ENCODE peak calls at places on chromosomes 11 and 22, in nine cellular contexts. Q is Right ventricle myocardium superior; O is CD4-positive, alpha-beta T cell; T is esophagus mucosa; C is activated CD4-positive, alpha-beta T cell treated with anti-CD3 and anti-CD28 coated beads for 36 hours; D is gastroesophageal sphincter; S is psoas muscle; B is activated T-cell treated with anti-CD3 and anti-CD28 coated beads, Interleukin-2, amount 50 U/mL, for 4 hours; W is stimulated activated naive B cell treated with anti-CD40 and anti-IgM and Interleukin-4, amounts not matched to agents 10 μg/mL and 1 μg/mL and 100 μg/mL, for 72 hours. M is an unnamed sample.
A peak's percentile ranks its signal among the peaks of the same experiment; 100 is the strongest.

GRCh38 chr11:130427581-130428211 is 713 bp downstream of the ADAMTS8 start:
- ATAC-seq in Q (peak; percentile 23), O (no peak), T (no peak), C (no peak), D (peak; percentile 43), S (peak; percentile 40), B (peak; percentile 23), W (no peak), M (no peak)

GRCh38 chr22:31829505-31829904 is 75.7 kb downstream of the DEPDC5 start:
- ATAC-seq in Q (no peak), O (no peak), T (peak; percentile 79), C (peak; percentile 98), D (no peak), S (peak; percentile 86), B (peak; percentile 100), W (peak; percentile 63), M (peak; percentile 97)

GRCh38 chr11:76269661-76270322 is 63.5 kb upstream of the WNT11 start:
- ATAC-seq in Q (peak; percentile 28), O (no peak), T (no peak), C (no peak), D (no peak), S (peak; percentile 29), B (no peak), W (no peak), M (no peak)

GRCh38 chr22:43681724-43682360 is 130.3 kb downstream of the EFCAB6 start:
- ATAC-seq in Q (no peak), O (no peak), T (no peak), C (no peak), D (no peak), S (no peak), B (no peak), W (no peak), M (no peak)

GRCh38 chr11:27934830-27935145 is 173.2 kb downstream of the KIF18A start:
- ATAC-seq in Q (no peak), O (no peak), T (peak; percentile 52), C (no peak), D (no peak), S (no peak), B (no peak), W (no peak), M (no peak)

GRCh38 chr11:113698515-113698914 is 7.6 kb downstream of the TMPRSS5 start:
- ATAC-seq in Q (peak; percentile 80), O (no peak), T (peak; percentile 11), C (no peak), D (no peak), S (peak; percentile 40), B (no peak), W (no peak), M (no peak)

GRCh38 chr11:115776916-115777315 is 272.7 kb upstream of the CADM1 start:
- ATAC-seq in Q (peak; percentile 66), O (no peak), T (no peak), C (no peak), D (no peak), S (no peak), B (no peak), W (no peak), M (no peak)

GRCh38 chr11:57647960-57648776 is 1.5 kb downstream of the YPEL4 start:
- ATAC-seq in Q (no peak), O (no peak), T (peak; percentile 7), C (no peak), D (no peak), S (no peak), B (no peak), W (peak; percentile 5), M (no peak)

GRCh38 chr22:29096736-29097669 is 24.2 kb downstream of the KREMEN1 start:
- ATAC-seq in Q (peak; percentile 77), O (no peak), T (no peak), C (no peak), D (no peak), S (peak; percentile 63), B (no peak), W (no peak), M (no peak)

GRCh38 chr11:21511835-21512440 is 680.9 kb upstream of the ANO5 start:
- ATAC-seq in Q (no peak), O (no peak), T (peak; percentile 98), C (peak; percentile 49), D (no peak), S (no peak), B (no peak), W (peak; percentile 75), M (no peak)

GRCh38 chr11:27011560-27012253 is 17.8 kb downstream of the FIBIN start:
- ATAC-seq in Q (no peak), O (no peak), T (no peak), C (no peak), D (no peak), S (no peak), B (no peak), W (no peak), M (no peak)

GRCh38 chr11:71372693-71373657 is 75.2 kb downstream of the DHCR7 start:
- ATAC-seq in Q (no peak), O (no peak), T (no peak), C (no peak), D (no peak), S (no peak), B (no peak), W (peak; percentile 8), M (no peak)

GRCh38 chr11:44072757-44073658 is 6.9 kb downstream of the ACCS start:
- ATAC-seq in Q (no peak), O (no peak), T (no peak), C (no peak), D (no peak), S (no peak), B (no peak), W (no peak), M (no peak)

GRCh38 chr11:15920856-15921629 is 435.3 kb downstream of the SOX6 start:
- ATAC-seq in Q (peak; percentile 92), O (no peak), T (no peak), C (no peak), D (no peak), S (no peak), B (no peak), W (no peak), M (no peak)

GRCh38 chr11:128375941-128376340 is 211.4 kb downstream of the ETS1 start:
- ATAC-seq in Q (no peak), O (peak; percentile 22), T (no peak), C (no peak), D (no peak), S (no peak), B (no peak), W (no peak), M (no peak)

GRCh38 chr11:89416961-89417360 is 74.2 kb downstream of the NOX4 start:
- ATAC-seq in Q (no peak), O (no peak), T (no peak), C (no peak), D (no peak), S (no peak), B (no peak), W (no peak), M (no peak)

GRCh38 chr22:45683248-45683647 is 11.6 kb downstream of the ATXN10 start:
- ATAC-seq in Q (peak; percentile 45), O (no peak), T (no peak), C (no peak), D (no peak), S (no peak), B (no peak), W (peak; percentile 69), M (no peak)

GRCh38 chr11:108497317-108498045 is 703 bp downstream of the POGLUT3 start:
- ATAC-seq in Q (peak; percentile 95), O (peak; percentile 89), T (peak; percentile 96), C (peak; percentile 91), D (peak; percentile 97), S (peak; percentile 98), B (peak; percentile 87), W (peak; percentile 71), M (peak; percentile 96)

GRCh38 chr11:87043894-87044293 is 6.2 kb downstream of the TMEM135 start:
- ATAC-seq in Q (no peak), O (no peak), T (no peak), C (no peak), D (no peak), S (no peak), B (no peak), W (no peak), M (no peak)

GRCh38 chr11:13297917-13298356 is 20.3 kb downstream of the BMAL1 start:
- ATAC-seq in Q (peak; percentile 60), O (peak; percentile 49), T (peak; percentile 53), C (peak; percentile 94), D (peak; percentile 16), S (peak; percentile 41), B (peak; percentile 53), W (peak; percentile 45), M (peak; percentile 96)

GRCh38 chr11:103069367-103069766 is 22.6 kb downstream of the DCUN1D5 start:
- ATAC-seq in Q (no peak), O (no peak), T (no peak), C (no peak), D (no peak), S (no peak), B (no peak), W (no peak), M (no peak)

GRCh38 chr22:27876684-27877083 is 42.4 kb downstream of the PITPNB start:
- ATAC-seq in Q (peak; percentile 15), O (no peak), T (no peak), C (no peak), D (no peak), S (peak; percentile 48), B (no peak), W (no peak), M (no peak)

GRCh38 chr11:41799747-41800146 is 340.3 kb upstream of the LRRC4C start:
- ATAC-seq in Q (no peak), O (no peak), T (no peak), C (no peak), D (no peak), S (no peak), B (no peak), W (no peak), M (no peak)

GRCh38 chr11:68780829-68781228 is 29.5 kb upstream of the TESMIN start:
- ATAC-seq in Q (peak; percentile 81), O (no peak), T (no peak), C (peak; percentile 36), D (no peak), S (no peak), B (no peak), W (peak; percentile 36), M (no peak)

GRCh38 chr22:35400335-35400680 is 368 bp downstream of the MCM5 start:
- ATAC-seq in Q (no peak), O (peak; percentile 0), T (peak; percentile 12), C (peak; percentile 20), D (no peak), S (peak; percentile 19), B (peak; percentile 35), W (peak; percentile 22), M (peak; percentile 10)

GRCh38 chr11:46537851-46538295 is 56.0 kb downstream of the AMBRA1 start:
- ATAC-seq in Q (peak; percentile 84), O (peak; percentile 96), T (peak; percentile 77), C (peak; percentile 99), D (peak; percentile 60), S (peak; percentile 83), B (peak; percentile 91), W (peak; percentile 91), M (peak; percentile 95)

GRCh38 chr11:12767022-12767421 is 92.8 kb downstream of the TEAD1 start:
- ATAC-seq in Q (no peak), O (no peak), T (no peak), C (no peak), D (no peak), S (no peak), B (no peak), W (no peak), M (no peak)

GRCh38 chr22:24532075-24532474 is 22.9 kb downstream of the GUCD1 start:
- ATAC-seq in Q (no peak), O (no peak), T (peak; percentile 72), C (no peak), D (no peak), S (no peak), B (no peak), W (no peak), M (no peak)

GRCh38 chr11:119808431-119809185 is 79.6 kb upstream of the NECTIN1 start:
- ATAC-seq in Q (no peak), O (no peak), T (no peak), C (no peak), D (no peak), S (no peak), B (no peak), W (no peak), M (no peak)

GRCh38 chr11:75538150-75538942 is 12.6 kb upstream of the GDPD5 start:
- ATAC-seq in Q (no peak), O (no peak), T (no peak), C (peak; percentile 14), D (no peak), S (no peak), B (no peak), W (no peak), M (peak; percentile 18)

GRCh38 chr11:40514124-40514523 is 945.3 kb downstream of the LRRC4C start:
- ATAC-seq in Q (no peak), O (no peak), T (peak; percentile 63), C (no peak), D (no peak), S (no peak), B (no peak), W (no peak), M (no peak)

M was measured in activated T-helper 17 cell treated with anti-CD3 and anti-CD28 coated beads, Interleukin-2, amount 50 U/mL, for 72 hours.